ENCODE peak calls at places on chromosomes 11 and 22, in seven cellular contexts. Q is heart right ventricle, L is thyroid gland, V is stomach, Z is neural progenitor cell, N is right atrium auricular region, R is lung. F is an unnamed sample. For H3K9me3, the result is how much of the 10 kb centered on the place peaks cover.

GRCh38 chr11:1907955-1908354 is 11.5 kb upstream of the TNNT3 start:
- DNase-seq in Q (no peak), V (no peak), N (no peak), L (no peak), R (no peak), Z (no peak), F (no peak)

GRCh38 chr22:37971475-37972434 is 12.6 kb downstream of the SOX10 start:
- DNase-seq in V (no peak), Q (no peak), R (no peak), N (no peak), L (no peak), Z (peak), F (no peak)

GRCh38 chr22:39600491-39601179 is 30.1 kb downstream of the CACNA1I start:
- DNase-seq in L (no peak), R (no peak), Z (no peak), N (no peak), Q (no peak), V (no peak), F (no peak)

GRCh38 chr11:43919852-43920597 is 22.4 kb upstream of the C11orf96 start:
- DNase-seq in Q (peak), V (no peak), N (no peak), Z (no peak), L (no peak), R (no peak), F (no peak)

GRCh38 chr22:35995772-35996171 is 32.9 kb downstream of the RBFOX2 start:
- DNase-seq in R (peak), L (peak), N (peak), V (peak), Z (no peak), Q (peak), F (no peak)

GRCh38 chr11:47797633-47798032 is 30.5 kb upstream of the FNBP4 start:
- DNase-seq in R (no peak), V (no peak), Z (no peak), L (no peak), N (no peak), Q (no peak), F (no peak)

GRCh38 chr11:104534268-104534667 is 364.0 kb downstream of the CASP12 start:
- DNase-seq in N (no peak), Z (no peak), R (no peak), V (no peak), Q (no peak), L (no peak), F (no peak)

GRCh38 chr11:45671246-45672171 is 6.1 kb upstream of the CHST1 start:
- DNase-seq in R (no peak), L (peak), N (no peak), Q (no peak), Z (no peak), V (no peak), F (no peak)

GRCh38 chr22:17569971-17570511 is 6.7 kb downstream of the SLC25A18 start:
- DNase-seq in N (peak), Q (no peak), V (no peak), Z (no peak), L (no peak), R (no peak), F (no peak)

GRCh38 chr22:26610072-26610958 is 7.5 kb downstream of the CRYBB1 start:
- DNase-seq in R (no peak), Z (no peak), N (no peak), V (peak), L (no peak), Q (peak), F (no peak)

GRCh38 chr22:31089101-31090100 is 8.3 kb downstream of the SMTN start:
- DNase-seq in L (peak), V (peak), Z (peak), R (no peak), N (no peak), Q (peak), F (peak)

GRCh38 chr11:44920451-44920850 is 30.2 kb downstream of the TP53I11 start:
- DNase-seq in R (no peak), N (no peak), Q (no peak), V (no peak), L (no peak), Z (no peak), F (no peak)

GRCh38 chr11:83671295-83671694 is 385.1 kb upstream of the CCDC90B start:
- DNase-seq in Z (no peak), Q (no peak), L (no peak), V (no peak), N (no peak), R (no peak), F (no peak)

GRCh38 chr11:126919147-126919823 is 81.3 kb downstream of the KIRREL3 start:
- DNase-seq in N (no peak), Z (no peak), V (no peak), Q (no peak), R (no peak), L (no peak), F (no peak)

GRCh38 chr11:93654266-93654665 is 7.2 kb upstream of the CEP295 start:
- DNase-seq in L (no peak), Z (no peak), R (no peak), N (no peak), V (no peak), Q (no peak), F (no peak)

GRCh38 chr11:2517386-2518064 is 72.7 kb downstream of the KCNQ1 start:
- DNase-seq in V (peak), Z (peak), Q (no peak), R (no peak), L (peak), N (no peak), F (no peak)

GRCh38 chr11:116422976-116423375 is 349.8 kb downstream of the BUD13 start:
- DNase-seq in Z (peak), V (no peak), Q (no peak), L (no peak), R (no peak), N (no peak), F (peak)

GRCh38 chr11:127054153-127054552 is 53.6 kb upstream of the KIRREL3 start:
- DNase-seq in N (no peak), Q (no peak), L (no peak), Z (no peak), V (no peak), R (no peak), F (no peak)

GRCh38 chr22:46058591-46059519 is 81.9 kb upstream of the WNT7B start:
- DNase-seq in R (no peak), Q (peak), V (peak), N (no peak), L (no peak), Z (no peak), F (no peak)

GRCh38 chr11:118206612-118207031 is 18.2 kb downstream of the JAML start:
- DNase-seq in L (no peak), V (no peak), Z (no peak), Q (no peak), R (no peak), N (no peak), F (no peak)

GRCh38 chr11:16844268-16844667 is 105.8 kb downstream of the C11orf58 start:
- DNase-seq in N (no peak), Q (no peak), Z (no peak), L (peak), V (no peak), R (no peak), F (no peak)

GRCh38 chr11:706439-706956 is 467 bp downstream of the EPS8L2 start:
- DNase-seq in V (peak), N (no peak), R (no peak), L (peak), Q (no peak), Z (no peak), F (peak)

GRCh38 chr22:30596199-30596598 is 4.5 kb upstream of the PES1 start:
- DNase-seq in N (no peak), V (no peak), R (no peak), Q (no peak), L (no peak), Z (no peak), F (no peak)

GRCh38 chr11:46414466-46414796 is 22.9 kb upstream of the CHRM4 start:
- DNase-seq in V (no peak), Z (no peak), R (no peak), Q (no peak), N (no peak), L (no peak), F (no peak)

GRCh38 chr22:40263191-40263590 is 83.1 kb upstream of the ADSL start:
- DNase-seq in Z (no peak), V (peak), Q (peak), N (peak), R (no peak), L (no peak), F (no peak)

GRCh38 chr11:86919557-86920210 is 35.5 kb downstream of the FZD4 start:
- DNase-seq in L (no peak), Z (peak), R (no peak), Q (peak), V (no peak), N (no peak), F (peak)

GRCh38 chr11:2788751-2789140 is 89.0 kb upstream of the KCNQ1OT1 start:
- DNase-seq in L (no peak), Q (peak), V (peak), R (no peak), N (peak), Z (no peak), F (no peak)

GRCh38 chr11:27857588-27857987 is 157.3 kb upstream of the BDNF start:
- DNase-seq in Z (no peak), V (no peak), Q (no peak), N (no peak), L (peak), R (no peak), F (no peak)
- H3K9me3 ChIP-seq in Z (under half), V (under half), Q (under half), N (under half), L (under half), R (under half), F (under half)

GRCh38 chr11:29333993-29334780 is 682.6 kb downstream of the KCNA4 start:
- DNase-seq in Z (peak), R (no peak), N (no peak), L (no peak), Q (no peak), V (no peak), F (no peak)
- TF ChIP-seq CTCF in Z (peak), R (no peak), N (no peak), L (peak), Q (peak), V (no peak), F (peak)

DNA sequence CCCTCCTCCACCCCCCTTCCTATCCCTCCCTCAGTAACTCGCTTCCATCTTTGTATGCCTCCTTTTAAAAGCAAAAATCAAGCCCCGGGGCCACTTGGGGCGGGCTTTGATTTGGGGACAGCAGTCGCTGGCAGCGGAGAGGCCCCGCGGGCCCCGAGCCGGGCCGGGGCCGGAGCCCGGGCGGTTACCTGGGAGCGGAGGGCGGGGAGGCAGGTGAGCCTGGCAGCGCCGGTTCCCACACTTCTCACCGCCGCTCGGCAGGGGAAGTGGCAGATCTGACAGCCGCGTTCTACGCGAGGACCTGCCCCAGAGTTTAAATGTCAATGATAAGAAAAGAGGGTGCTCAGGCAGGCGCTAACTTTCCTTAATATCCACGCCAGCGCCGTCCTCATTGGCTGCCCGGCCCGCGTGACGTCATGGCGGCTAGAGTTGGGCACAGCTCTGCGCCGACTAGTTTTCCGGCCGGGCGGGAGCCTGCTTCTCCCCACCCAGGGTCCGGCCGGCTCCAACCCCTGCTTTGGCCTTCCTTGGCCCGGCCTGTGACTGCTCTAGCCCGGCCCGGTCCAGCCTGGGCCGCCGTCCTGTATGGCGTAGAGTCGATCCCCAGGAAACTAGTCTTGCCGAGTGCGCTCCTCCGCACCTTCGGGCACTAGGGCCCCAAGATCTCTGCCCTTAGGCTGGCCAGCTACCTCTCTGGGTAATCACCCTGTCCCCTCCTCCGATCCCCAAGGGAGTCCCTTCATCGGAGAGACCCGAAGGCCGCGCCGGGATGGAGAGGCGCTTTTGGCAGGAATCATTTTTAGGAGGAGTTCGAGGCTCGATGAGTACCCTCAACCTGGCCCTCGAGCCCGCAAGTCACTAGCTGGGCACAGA is 6.7 kb upstream of the PAX6 start:
- DNase-seq in N (no peak), L (no peak), R (no peak), V (no peak), Q (no peak), Z (peak), F (no peak)
- H3K9me3 ChIP-seq in N (under half), L (under half), R (under half), V (under half), Q (under half), Z (under half), F (under half)

DNA sequence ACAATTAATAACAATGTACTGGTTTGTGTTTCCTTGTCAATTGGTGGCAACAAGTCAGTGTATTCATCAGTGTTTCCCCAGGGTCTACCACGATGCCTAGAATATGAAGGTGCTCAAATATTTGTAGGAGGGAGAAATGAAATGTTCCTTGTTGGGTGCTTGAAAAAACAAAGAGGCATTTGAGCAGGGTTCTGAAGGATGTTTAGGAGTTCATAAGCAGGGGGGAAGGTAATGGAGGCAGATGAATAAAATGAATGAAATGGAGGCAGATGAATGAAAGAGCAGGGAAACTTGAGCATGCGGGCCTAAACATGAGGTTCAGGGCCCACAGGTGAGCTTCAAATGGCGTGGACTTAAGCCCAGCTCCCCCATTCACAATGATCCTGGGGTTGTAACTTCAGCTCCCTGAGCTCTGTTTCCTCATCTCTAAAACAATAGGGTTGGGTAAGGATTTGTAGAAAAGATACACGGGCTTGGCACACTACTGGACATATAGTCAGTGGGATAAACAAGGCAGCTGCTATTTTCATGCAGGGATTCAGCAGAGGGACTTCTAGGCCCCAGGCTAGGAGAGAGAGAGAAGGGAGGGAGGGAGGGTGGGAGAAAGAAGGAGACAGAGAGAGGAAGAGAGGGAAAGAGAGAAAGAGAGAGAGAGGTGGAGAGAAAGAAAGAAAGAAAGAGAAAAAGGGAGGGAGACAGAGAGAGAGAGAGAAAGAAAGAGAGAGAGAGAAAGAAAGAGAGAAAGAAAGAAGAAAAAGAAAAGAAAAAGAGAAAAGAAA is 73.7 kb downstream of the MN1 start:
- DNase-seq in L (no peak), Q (no peak), V (no peak), N (no peak), Z (no peak), R (no peak), F (no peak)
- TF ChIP-seq CTCF in L (no peak), Q (no peak), V (no peak), N (no peak), Z (no peak), R (no peak), F (no peak)

GRCh38 chr11:27403195-27403594 is 40.2 kb upstream of the CCDC34 start:
- DNase-seq in V (no peak), Z (no peak), R (no peak), Q (no peak), L (no peak), N (no peak), F (no peak)
- H3K9me3 ChIP-seq in V (under half), Z (under half), R (under half), Q (under half), L (under half), N (under half), F (under half)

GRCh38 chr11:114257621-114258558 is 38.3 kb upstream of the NNMT start:
- DNase-seq in Q (peak), N (peak), R (no peak), Z (peak), V (no peak), L (peak), F (peak)
- TF ChIP-seq CTCF in Q (peak), N (no peak), R (no peak), Z (peak), V (no peak), L (peak), F (no peak)

F was measured in Caco-2.